ENCODE peak calls at places on chromosomes 3 and 15, in seven cellular contexts. One of them, this sample, is unnamed.

GRCh38 chr3:151169700-151170224 is 33.3 kb downstream of the GPR171 start:
- DNase-seq in GM12878: no peak
- DNase-seq in H1: no peak
- DNase-seq in SK-N-SH: no peak
- DNase-seq in HepG2: no peak
- DNase-seq in HCT116: no peak
- DNase-seq in K562: no peak
- DNase-seq in this sample: no peak

GRCh38 chr15:60385620-60386552 is 11.9 kb downstream of the ANXA2 start:
- DNase-seq in GM12878: no peak
- DNase-seq in SK-N-SH: no peak
- DNase-seq in H1: no peak
- DNase-seq in HCT116: no peak
- DNase-seq in K562: no peak
- DNase-seq in HepG2: no peak
- DNase-seq in this sample: no peak

GRCh38 chr3:194145702-194146101 is 9.8 kb downstream of the HES1 start:
- DNase-seq in HepG2: no peak
- DNase-seq in H1: no peak
- DNase-seq in K562: no peak
- DNase-seq in SK-N-SH: no peak
- DNase-seq in GM12878: no peak
- DNase-seq in HCT116: no peak
- DNase-seq in this sample: no peak

GRCh38 chr15:101439920-101440319 is 49.6 kb downstream of the PCSK6 start:
- DNase-seq in H1: no peak
- DNase-seq in HCT116: no peak
- DNase-seq in HepG2: no peak
- DNase-seq in K562: no peak
- DNase-seq in SK-N-SH: no peak
- DNase-seq in GM12878: no peak
- DNase-seq in this sample: no peak

GRCh38 chr3:40186508-40186907 is 123.0 kb upstream of the EIF1B start:
- DNase-seq in H1: no peak
- DNase-seq in HepG2: no peak
- DNase-seq in K562: no peak
- DNase-seq in HCT116: no peak
- DNase-seq in SK-N-SH: no peak
- DNase-seq in GM12878: no peak
- DNase-seq in this sample: no peak

GRCh38 chr3:141064255-141064926 is 13.2 kb downstream of the SPSB4 start:
- DNase-seq in SK-N-SH: no peak
- DNase-seq in HCT116: no peak
- DNase-seq in GM12878: no peak
- DNase-seq in HepG2: no peak
- DNase-seq in H1: peak; percentile 24
- DNase-seq in K562: no peak
- DNase-seq in this sample: no peak

GRCh38 chr3:52973806-52974205 is 72.1 kb downstream of the SFMBT1 start:
- DNase-seq in H1: no peak
- DNase-seq in SK-N-SH: no peak
- DNase-seq in HepG2: no peak
- DNase-seq in GM12878: no peak
- DNase-seq in HCT116: no peak
- DNase-seq in K562: no peak
- DNase-seq in this sample: peak; percentile 11

GRCh38 chr3:10437272-10437994 is 68.0 kb downstream of the ATP2B2 start:
- DNase-seq in GM12878: peak; percentile 48
- DNase-seq in H1: no peak
- DNase-seq in HepG2: no peak
- DNase-seq in SK-N-SH: no peak
- DNase-seq in K562: no peak
- DNase-seq in HCT116: no peak
- DNase-seq in this sample: peak; percentile 53

GRCh38 chr15:72481015-72481659 is 7.0 kb downstream of the ARIH1 start:
- DNase-seq in GM12878: no peak
- DNase-seq in HepG2: no peak
- DNase-seq in HCT116: no peak
- DNase-seq in SK-N-SH: no peak
- DNase-seq in K562: no peak
- DNase-seq in H1: no peak
- DNase-seq in this sample: no peak

GRCh38 chr3:87350367-87351199 is 74.2 kb upstream of the POU1F1 start:
- DNase-seq in HCT116: peak; percentile 38
- DNase-seq in SK-N-SH: peak; percentile 46
- DNase-seq in H1: no peak
- DNase-seq in K562: peak; percentile 43
- DNase-seq in HepG2: peak; percentile 41
- DNase-seq in GM12878: no peak
- DNase-seq in this sample: peak; percentile 67

GRCh38 chr3:16841906-16842709 is 42.6 kb upstream of the PLCL2 start:
- DNase-seq in K562: no peak
- DNase-seq in SK-N-SH: no peak
- DNase-seq in H1: peak; percentile 53
- DNase-seq in HepG2: no peak
- DNase-seq in GM12878: peak; percentile 83
- DNase-seq in HCT116: no peak
- DNase-seq in this sample: no peak

GRCh38 chr15:25177955-25178801 is 223.4 kb downstream of the SNRPN start:
- DNase-seq in SK-N-SH: no peak
- DNase-seq in GM12878: no peak
- DNase-seq in HepG2: no peak
- DNase-seq in K562: no peak
- DNase-seq in HCT116: no peak
- DNase-seq in H1: peak; percentile 16
- DNase-seq in this sample: no peak

GRCh38 chr15:31361764-31362120 is 35.1 kb downstream of the KLF13 start:
- DNase-seq in HepG2: no peak
- DNase-seq in HCT116: no peak
- DNase-seq in H1: no peak
- DNase-seq in SK-N-SH: peak; percentile 55
- DNase-seq in GM12878: no peak
- DNase-seq in K562: no peak
- DNase-seq in this sample: no peak

GRCh38 chr3:141065258-141065657 is 14.1 kb downstream of the SPSB4 start:
- DNase-seq in HCT116: no peak
- DNase-seq in K562: no peak
- DNase-seq in HepG2: no peak
- DNase-seq in GM12878: no peak
- DNase-seq in SK-N-SH: no peak
- DNase-seq in H1: peak; percentile 11
- DNase-seq in this sample: no peak

GRCh38 chr3:65914032-65914739 is 124.5 kb downstream of the MAGI1 start:
- DNase-seq in K562: no peak
- DNase-seq in HepG2: no peak
- DNase-seq in SK-N-SH: no peak
- DNase-seq in HCT116: no peak
- DNase-seq in H1: no peak
- DNase-seq in GM12878: no peak
- DNase-seq in this sample: peak; percentile 34

GRCh38 chr15:57452090-57452754 is 75.9 kb downstream of the CGNL1 start:
- DNase-seq in SK-N-SH: no peak
- DNase-seq in H1: no peak
- DNase-seq in K562: no peak
- DNase-seq in HCT116: no peak
- DNase-seq in GM12878: no peak
- DNase-seq in HepG2: no peak
- DNase-seq in this sample: no peak

GRCh38 chr3:37996785-37997301 is 6.3 kb downstream of the VILL start:
- DNase-seq in SK-N-SH: peak; percentile 82
- DNase-seq in HepG2: peak; percentile 80
- DNase-seq in K562: peak; percentile 95
- DNase-seq in H1: peak; percentile 95
- DNase-seq in HCT116: peak; percentile 79
- DNase-seq in GM12878: peak; percentile 74
- DNase-seq in this sample: peak; percentile 84

GRCh38 chr3:66362541-66362941 is 138.3 kb downstream of the LRIG1 start:
- DNase-seq in SK-N-SH: no peak
- DNase-seq in GM12878: no peak
- DNase-seq in K562: no peak
- DNase-seq in H1: no peak
- DNase-seq in HCT116: no peak
- DNase-seq in HepG2: no peak
- DNase-seq in this sample: peak; percentile 18

GRCh38 chr3:101814835-101815234 is 34.5 kb upstream of the NFKBIZ start:
- DNase-seq in H1: no peak
- DNase-seq in SK-N-SH: no peak
- DNase-seq in GM12878: no peak
- DNase-seq in K562: no peak
- DNase-seq in HCT116: no peak
- DNase-seq in HepG2: peak; percentile 71
- DNase-seq in this sample: no peak

GRCh38 chr3:59364471-59364870 is 314.6 kb upstream of the CFAP20DC start:
- DNase-seq in K562: no peak
- DNase-seq in SK-N-SH: no peak
- DNase-seq in H1: no peak
- DNase-seq in HCT116: no peak
- DNase-seq in HepG2: no peak
- DNase-seq in GM12878: no peak
- DNase-seq in this sample: no peak

GRCh38 chr3:94654096-94654495 is 591.2 kb downstream of the NSUN3 start:
- DNase-seq in SK-N-SH: no peak
- DNase-seq in K562: no peak
- DNase-seq in GM12878: no peak
- DNase-seq in H1: no peak
- DNase-seq in HCT116: no peak
- DNase-seq in HepG2: no peak
- DNase-seq in this sample: no peak

GRCh38 chr3:100537646-100538338 is 45.4 kb downstream of the TMEM45A start:
- DNase-seq in HepG2: no peak
- DNase-seq in H1: no peak
- DNase-seq in K562: no peak
- DNase-seq in GM12878: no peak
- DNase-seq in SK-N-SH: no peak
- DNase-seq in HCT116: no peak
- DNase-seq in this sample: no peak

GRCh38 chr15:73483053-73483452 is 40.1 kb downstream of the REC114 start:
- DNase-seq in SK-N-SH: no peak
- DNase-seq in H1: no peak
- DNase-seq in HepG2: no peak
- DNase-seq in K562: no peak
- DNase-seq in HCT116: no peak
- DNase-seq in GM12878: no peak
- DNase-seq in this sample: no peak

GRCh38 chr3:134104031-134104430 is 74.3 kb upstream of the SLCO2A1 start:
- DNase-seq in K562: no peak
- DNase-seq in SK-N-SH: no peak
- DNase-seq in GM12878: no peak
- DNase-seq in H1: no peak
- DNase-seq in HepG2: no peak
- DNase-seq in HCT116: no peak
- DNase-seq in this sample: peak; percentile 4
- TF ChIP-seq MAX in K562: no peak
- TF ChIP-seq MAX in SK-N-SH: no peak
- TF ChIP-seq MAX in GM12878: no peak
- TF ChIP-seq MAX in H1: no peak
- TF ChIP-seq MAX in HepG2: no peak
- TF ChIP-seq MAX in HCT116: no peak
- TF ChIP-seq MAX in this sample: no peak

DNA sequence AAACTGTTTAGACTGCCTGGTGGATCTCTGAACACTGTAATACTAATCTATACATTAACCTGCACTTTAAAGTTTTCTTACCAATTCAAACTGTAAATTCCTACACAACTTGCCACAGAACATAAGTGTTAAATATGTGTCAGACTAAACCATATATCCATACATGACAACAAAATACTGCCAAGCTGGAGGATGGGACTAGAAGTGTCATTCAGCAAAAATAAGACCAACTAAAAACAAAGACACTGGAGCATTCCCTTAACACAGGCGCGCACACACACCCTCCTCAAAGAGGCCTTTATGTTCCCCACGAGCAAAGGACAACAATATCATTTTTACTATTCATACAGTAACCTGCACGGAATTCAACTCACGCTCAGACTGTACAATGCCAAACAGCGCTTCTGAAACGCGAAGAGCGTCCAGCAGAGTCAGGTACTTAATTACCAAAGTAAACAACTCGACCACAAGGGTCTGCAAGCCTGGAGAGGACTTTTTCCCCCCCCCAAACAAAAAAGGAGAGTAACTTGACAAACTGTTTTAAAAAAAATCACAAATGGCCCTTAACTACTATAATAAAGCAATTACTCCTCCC is 1.1 kb downstream of the DCUN1D1 start:
- DNase-seq in H1: no peak
- DNase-seq in GM12878: no peak
- DNase-seq in HepG2: peak; percentile 39
- DNase-seq in SK-N-SH: no peak
- DNase-seq in K562: peak; percentile 55
- DNase-seq in HCT116: no peak
- DNase-seq in this sample: peak; percentile 34
- H3K27ac ChIP-seq in H1: no peak overlapping the region
- H3K27ac ChIP-seq in GM12878: peak overlapping the region; percentile 53
- H3K27ac ChIP-seq in HepG2: peak overlapping the region; percentile 61
- H3K27ac ChIP-seq in SK-N-SH: peak overlapping the region; percentile 47
- H3K27ac ChIP-seq in K562: peak overlapping the region; percentile 72
- H3K27ac ChIP-seq in HCT116: peak overlapping the region; percentile 27
- H3K27ac ChIP-seq in this sample: no peak overlapping the region

DNA sequence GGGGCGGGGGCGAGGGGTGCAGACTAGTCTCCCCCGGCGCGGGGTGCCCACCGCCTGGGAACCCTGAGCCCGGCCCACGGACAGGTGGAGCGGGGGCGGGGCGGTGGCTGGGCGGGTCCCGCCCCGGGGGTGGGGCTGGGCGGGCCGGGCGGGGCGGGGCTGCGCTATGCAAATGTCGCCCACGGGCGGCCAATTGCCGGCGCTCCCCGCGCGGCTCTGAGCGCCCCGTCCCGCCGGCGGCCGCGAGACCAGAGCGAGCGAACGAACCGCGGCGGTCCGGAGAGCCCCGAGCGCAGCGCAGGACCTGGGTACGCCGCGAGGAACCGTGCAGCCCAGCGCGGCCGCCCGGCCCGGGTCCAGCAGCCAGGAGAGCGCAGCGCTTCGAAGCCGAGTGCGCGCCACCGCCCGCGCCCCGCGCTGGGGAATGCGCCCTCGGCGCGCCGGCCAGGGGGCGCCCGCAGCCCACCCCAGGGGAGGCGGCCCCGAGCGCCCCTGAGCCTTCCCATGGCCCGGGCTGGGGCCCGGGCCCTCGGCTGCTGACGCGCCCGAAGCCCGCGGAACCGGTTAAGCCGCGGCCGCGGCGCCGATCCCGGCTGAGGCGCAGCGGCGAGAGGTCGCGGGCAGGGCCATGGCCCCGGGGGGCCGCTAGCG is at the start of gene SEMA3F:
- DNase-seq in K562: peak; percentile 74
- DNase-seq in GM12878: no peak
- DNase-seq in H1: peak; percentile 83
- DNase-seq in SK-N-SH: peak; percentile 96
- DNase-seq in HCT116: no peak
- DNase-seq in HepG2: peak; percentile 32
- DNase-seq in this sample: peak; percentile 72
- H3K9ac ChIP-seq in K562: peak within 1 kb of the TSS; percentile 34
- H3K9ac ChIP-seq in GM12878: no peak within 1 kb of the TSS
- H3K9ac ChIP-seq in H1: peak within 1 kb of the TSS; percentile 62
- H3K9ac ChIP-seq in SK-N-SH: peak within 1 kb of the TSS; percentile 54
- H3K9ac ChIP-seq in HCT116: peak within 1 kb of the TSS; percentile 65
- H3K9ac ChIP-seq in HepG2: peak within 1 kb of the TSS; percentile 71
- H3K9ac ChIP-seq in this sample: peak within 1 kb of the TSS; percentile 39

DNA sequence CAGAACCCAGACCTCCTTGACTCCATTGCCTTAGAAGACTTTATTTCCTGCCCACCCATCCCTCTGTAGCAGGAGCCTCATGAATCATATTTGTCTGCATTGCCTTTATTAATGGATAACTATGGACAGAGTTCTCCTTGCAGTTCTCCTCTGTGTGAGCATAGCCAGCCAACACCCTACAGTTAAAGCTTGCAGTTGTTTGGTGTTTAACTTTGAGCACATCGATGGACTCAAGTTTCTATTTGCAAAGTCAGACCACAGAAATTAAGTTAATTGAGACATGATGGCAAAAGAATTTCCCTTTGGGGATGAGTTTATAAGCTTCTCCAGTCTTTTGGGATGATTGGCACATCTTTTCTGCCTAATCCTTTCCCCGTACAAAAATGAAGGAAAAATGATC is 399.0 kb upstream of the THBS1 start:
- DNase-seq in HCT116: no peak
- DNase-seq in SK-N-SH: no peak
- DNase-seq in HepG2: peak; percentile 52
- DNase-seq in K562: no peak
- DNase-seq in GM12878: no peak
- DNase-seq in H1: no peak
- DNase-seq in this sample: no peak
- TF ChIP-seq MAX in HCT116: no peak
- TF ChIP-seq MAX in SK-N-SH: no peak
- TF ChIP-seq MAX in HepG2: no peak
- TF ChIP-seq MAX in K562: no peak
- TF ChIP-seq MAX in GM12878: no peak
- TF ChIP-seq MAX in H1: no peak
- TF ChIP-seq MAX in this sample: no peak